ENCODE peak calls at places on chromosomes 7 and 10, in four cellular contexts. P is HepG2, V is GM12878, C is A549. T is an unnamed sample.
A peak's percentile ranks its signal among the peaks of the same experiment; 100 is the strongest.

GRCh38 chr7:13240349-13240748 is 552.9 kb downstream of the ARL4A start:
- ATAC-seq in P (no peak), V (no peak), C (peak; percentile 97), T (no peak)

GRCh38 chr10:62805139-62806092 is 896 bp downstream of the ADO start:
- ATAC-seq in P (peak; percentile 67), V (peak; percentile 47), C (peak; percentile 54), T (peak; percentile 8)

GRCh38 chr7:11858026-11858425 is 26.0 kb upstream of the THSD7A start:
- ATAC-seq in P (no peak), V (no peak), C (no peak), T (no peak)

GRCh38 chr7:78073470-78074382 is 275.2 kb downstream of the PHTF2 start:
- ATAC-seq in P (no peak), V (no peak), C (no peak), T (no peak)

GRCh38 chr10:31076589-31076988 is 44.9 kb upstream of the ZNF438 start:
- ATAC-seq in P (no peak), V (no peak), C (no peak), T (no peak)

GRCh38 chr7:619356-619840 is 99.8 kb upstream of the PDGFA start:
- ATAC-seq in P (no peak), V (no peak), C (no peak), T (no peak)

GRCh38 chr10:26821699-26822542 is 38.8 kb downstream of the ABI1 start:
- ATAC-seq in P (no peak), V (peak; percentile 53), C (no peak), T (no peak)

GRCh38 chr10:77179015-77179695 is 458.5 kb downstream of the KCNMA1 start:
- ATAC-seq in P (no peak), V (no peak), C (peak; percentile 78), T (peak; percentile 76)

GRCh38 chr7:108049962-108050361 is 47.0 kb upstream of the LAMB1 start:
- ATAC-seq in P (peak; percentile 79), V (peak; percentile 72), C (no peak), T (no peak)

GRCh38 chr7:134355925-134356324 is 39.2 kb upstream of the SLC35B4 start:
- ATAC-seq in P (peak; percentile 41), V (no peak), C (no peak), T (no peak)

GRCh38 chr10:27192284-27192683 is 37.1 kb downstream of the MASTL start:
- ATAC-seq in P (peak; percentile 43), V (no peak), C (peak; percentile 100), T (no peak)

GRCh38 chr10:53010362-53010907 is 237.9 kb upstream of the MBL2 start:
- ATAC-seq in P (no peak), V (no peak), C (no peak), T (no peak)

GRCh38 chr10:19628767-19629443 is 187.3 kb upstream of the PLXDC2 start:
- ATAC-seq in P (no peak), V (no peak), C (no peak), T (no peak)

GRCh38 chr10:50409965-50410811 is 158.9 kb upstream of the ASAH2 start:
- ATAC-seq in P (no peak), V (peak; percentile 47), C (no peak), T (no peak)

GRCh38 chr7:29588212-29588611 is 24.6 kb downstream of the PRR15 start:
- ATAC-seq in P (peak; percentile 58), V (no peak), C (no peak), T (no peak)

GRCh38 chr10:58319599-58319998 is 15.2 kb upstream of the UBE2D1 start:
- ATAC-seq in P (peak; percentile 77), V (no peak), C (no peak), T (no peak)

GRCh38 chr10:121002586-121003205 is 151.5 kb downstream of the WDR11 start:
- ATAC-seq in P (no peak), V (no peak), C (no peak), T (no peak)

GRCh38 chr7:124799448-124799847 is 33.9 kb upstream of the GPR37 start:
- ATAC-seq in P (no peak), V (no peak), C (no peak), T (no peak)

GRCh38 chr10:126013489-126014281 is 117.3 kb downstream of the FANK1 start:
- ATAC-seq in P (peak; percentile 69), V (no peak), C (peak; percentile 92), T (no peak)

GRCh38 chr7:136403591-136403990 is 426.4 kb upstream of the MTPN start:
- ATAC-seq in P (no peak), V (peak; percentile 26), C (no peak), T (no peak)

GRCh38 chr7:867406-868188 is 8.8 kb upstream of the GET4 start:
- ATAC-seq in P (peak; percentile 25), V (no peak), C (peak; percentile 67), T (peak; percentile 90)

GRCh38 chr7:108813247-108814014 is 243.8 kb downstream of the DNAJB9 start:
- ATAC-seq in P (peak; percentile 76), V (peak; percentile 52), C (no peak), T (no peak)

GRCh38 chr10:50576995-50577394 is 46.8 kb downstream of the SGMS1 start:
- ATAC-seq in P (no peak), V (no peak), C (no peak), T (no peak)

GRCh38 chr7:150620061-150620460 is 12.1 kb downstream of the GIMAP6 start:
- ATAC-seq in P (no peak), V (no peak), C (no peak), T (no peak)

GRCh38 chr10:100737359-100738054 is 7.9 kb upstream of the PAX2 start:
- ATAC-seq in P (no peak), V (no peak), C (no peak), T (no peak)

GRCh38 chr7:81993186-81993585 is 223.3 kb upstream of the HGF start:
- ATAC-seq in P (no peak), V (no peak), C (no peak), T (no peak)

GRCh38 chr10:49273082-49273465 is 25.9 kb upstream of the C10orf71 start:
- ATAC-seq in P (no peak), V (peak; percentile 18), C (no peak), T (peak; percentile 42)

DNA sequence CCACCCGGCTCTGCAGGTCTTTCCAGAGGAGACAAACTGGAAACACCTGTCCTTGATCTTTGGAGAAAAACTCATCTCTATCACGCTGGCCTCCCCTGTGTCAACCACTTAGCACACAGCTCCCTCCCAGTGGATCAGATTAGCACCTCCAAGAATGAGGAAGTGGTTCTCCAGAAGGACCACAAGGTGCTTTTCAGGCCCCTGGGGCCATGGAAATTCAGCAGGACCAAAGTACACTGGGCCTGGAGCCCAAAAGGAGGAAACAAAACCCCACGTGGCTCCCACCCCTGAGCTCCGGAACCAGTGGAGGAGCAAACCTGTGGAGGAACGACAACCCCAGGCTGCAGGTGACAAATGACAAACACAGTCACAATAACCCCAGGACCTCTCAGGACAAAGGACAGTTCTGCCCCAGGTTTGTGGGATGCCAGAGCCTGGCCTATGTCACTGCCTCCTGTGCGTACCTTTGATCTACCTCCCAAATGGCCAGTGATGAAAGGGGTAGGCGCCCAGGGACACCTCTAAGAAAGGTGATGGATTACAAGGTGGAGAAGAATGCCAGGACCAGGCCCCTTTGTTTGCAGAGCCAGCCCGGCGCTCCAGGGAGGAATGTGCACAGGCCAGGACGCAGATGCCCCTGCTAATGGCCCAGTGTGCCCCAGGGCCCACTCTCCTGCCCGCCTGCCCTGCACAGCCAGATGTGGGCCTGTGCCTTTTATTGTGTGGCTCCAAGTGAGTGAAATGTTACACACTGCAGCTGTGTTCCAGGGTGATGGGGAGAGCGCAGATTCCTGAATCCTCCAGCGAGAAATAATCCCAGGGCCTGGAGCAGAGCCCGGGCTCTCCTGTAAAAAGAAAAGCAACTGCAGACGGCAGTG is 5.6 kb downstream of the TNS3 start:
- ATAC-seq in P (peak; percentile 61), V (peak; percentile 40), C (peak; percentile 36), T (peak; percentile 74)
- H3K4me1 ChIP-seq in P (peaks cover 96% of the 10 kb centered on the region), V (peaks cover 30% of the 10 kb centered on the region), C (peaks cover 90% of the 10 kb centered on the region), T (peaks cover 100% of the 10 kb centered on the region)

DNA sequence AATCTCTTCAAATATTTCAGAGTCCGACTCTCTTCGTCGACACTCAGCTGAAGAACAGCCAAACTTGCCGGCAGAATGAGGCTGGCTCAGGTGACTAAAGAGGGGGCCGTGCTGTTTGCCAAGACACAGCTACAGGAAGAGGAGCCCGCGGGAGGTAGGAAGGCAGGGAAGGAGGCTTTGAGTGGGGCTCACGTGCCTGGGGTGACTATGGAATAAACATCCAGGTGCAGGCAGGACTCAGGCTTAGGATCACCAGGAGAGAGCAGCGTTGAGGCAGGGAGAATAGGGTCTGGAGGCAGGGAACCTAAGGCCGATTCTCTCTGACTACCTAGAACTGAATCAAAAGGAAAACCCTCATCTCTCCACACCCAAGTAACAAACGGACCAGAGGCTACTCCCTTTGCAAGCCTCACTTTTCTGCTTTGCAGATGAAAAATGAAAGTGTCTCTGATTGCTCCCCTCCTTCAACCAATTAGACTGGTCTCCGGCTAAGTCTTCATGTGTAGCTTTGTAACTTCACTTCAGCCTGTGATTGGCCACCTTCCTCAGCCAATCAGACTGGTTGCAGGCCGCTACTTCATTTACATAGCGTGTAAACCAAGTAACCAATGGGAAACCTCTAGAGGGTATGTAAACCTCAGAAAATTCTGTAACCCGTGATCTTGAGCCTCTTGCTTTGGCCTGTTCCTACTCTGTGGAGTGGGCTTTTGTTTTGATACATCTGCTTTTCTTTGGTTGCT is 19.7 kb upstream of the BNIP3 start:
- ATAC-seq in P (peak; percentile 16), V (peak; percentile 63), C (peak; percentile 51), T (no peak)
- TF ChIP-seq POLR2A in P (no peak), V (no peak), C (no peak), T (no peak)

DNA sequence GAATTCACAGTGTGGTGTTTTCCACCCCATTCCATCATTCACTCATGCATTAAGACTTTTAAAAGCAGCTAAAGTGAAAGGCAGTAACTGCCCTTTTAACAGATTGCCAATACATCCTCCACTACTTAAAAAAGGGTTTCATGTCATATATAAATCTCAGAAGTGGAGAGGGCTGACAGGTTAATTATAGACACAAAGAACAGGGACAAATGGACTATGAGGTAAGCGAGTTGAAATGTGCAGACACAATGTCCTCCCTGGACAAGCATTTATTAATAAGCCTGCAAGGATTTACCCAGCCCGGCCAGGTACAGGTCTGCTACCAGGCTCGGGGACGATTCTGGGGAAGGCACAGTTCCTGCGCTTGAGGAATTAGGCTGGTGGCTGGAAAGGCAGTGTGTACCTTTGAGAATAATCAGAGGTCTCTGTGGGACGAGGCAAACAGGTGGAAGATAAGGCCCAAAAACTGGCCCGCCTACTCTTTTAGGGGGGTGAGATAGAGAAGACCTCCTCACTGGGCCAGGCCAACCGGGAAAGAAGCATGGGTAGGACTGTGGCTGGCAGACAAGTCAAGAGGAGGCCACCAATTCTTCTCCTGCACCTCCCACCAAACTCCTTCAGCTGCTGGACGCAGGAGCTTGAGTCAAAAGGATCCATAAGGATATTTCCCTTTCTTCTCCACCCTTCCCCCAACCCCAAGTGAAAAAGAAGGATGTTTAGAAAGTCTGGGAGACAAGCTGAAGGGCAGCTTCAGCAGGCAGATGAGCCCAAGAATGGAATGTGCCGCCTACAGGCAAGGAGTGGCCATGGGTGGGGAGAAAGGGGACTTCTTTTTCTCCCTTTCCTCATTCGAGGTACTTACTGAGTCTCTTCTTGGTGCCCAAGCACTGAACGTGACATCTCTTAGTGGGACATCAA is 1.5 kb downstream of the PDLIM1 start:
- ATAC-seq in P (peak; percentile 61), V (peak; percentile 14), C (peak; percentile 64), T (no peak)
- TF ChIP-seq EP300 in P (no peak), V (no peak), C (no peak), T (no peak)

DNA sequence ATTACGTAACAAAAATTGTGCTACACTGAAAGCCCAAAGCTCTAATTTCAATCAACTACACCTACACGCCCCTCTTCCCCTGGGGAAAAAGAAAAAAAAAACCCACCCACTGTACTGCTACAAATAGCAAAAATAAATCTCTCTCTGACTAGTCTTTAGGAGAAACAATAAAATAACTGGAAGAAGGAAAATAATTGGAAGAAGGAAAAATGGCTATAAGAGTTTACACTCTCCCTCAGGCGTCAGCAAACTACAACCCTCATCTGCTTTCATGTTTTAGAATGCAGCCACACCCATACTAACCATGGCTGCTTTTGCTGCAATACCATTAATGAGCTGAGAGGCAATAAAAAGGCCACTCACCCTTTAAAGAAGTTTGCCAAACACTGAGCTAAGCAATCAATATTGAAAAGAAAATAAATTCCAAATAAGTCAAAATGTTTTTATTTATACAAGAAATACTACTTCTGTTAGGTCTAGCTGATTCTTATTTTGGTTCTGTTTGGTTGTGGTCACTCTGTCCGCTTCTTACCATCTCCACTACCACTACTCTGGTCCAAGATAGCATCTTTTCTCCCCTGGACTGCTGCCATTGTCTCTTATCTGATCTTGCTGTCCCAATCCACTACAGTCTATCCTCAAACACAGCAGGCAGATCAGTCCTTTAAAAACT is 3.8 kb downstream of the MINDY3 start:
- ATAC-seq in P (no peak), V (peak; percentile 20), C (no peak), T (no peak)
- H3K4me1 ChIP-seq in P (peaks cover 26% of the 10 kb centered on the region), V (peaks cover 3% of the 10 kb centered on the region), C (peaks cover 9% of the 10 kb centered on the region), T (peaks cover 5% of the 10 kb centered on the region)